ENCODE peak calls at places on chromosomes 5 and 9, in five cellular contexts. One of them, this sample, is unnamed.

GRCh38 chr5:36128795-36129194 is 22.9 kb downstream of the LMBRD2 start:
- DNase-seq in RPMI8226: no peak
- DNase-seq in activated CD4-positive, alpha-beta T cell treated with anti-CD3 and anti-CD28 coated beads, Interleukin-2, amount 50 U/mL, for 48 hours: no peak
- DNase-seq in hepatocyte: no peak
- DNase-seq in thyroid gland: no peak
- DNase-seq in this sample: no peak

GRCh38 chr9:77981332-77981731 is 50.3 kb downstream of the GNAQ start:
- DNase-seq in thyroid gland: peak
- DNase-seq in activated CD4-positive, alpha-beta T cell treated with anti-CD3 and anti-CD28 coated beads, Interleukin-2, amount 50 U/mL, for 48 hours: peak
- DNase-seq in RPMI8226: no peak
- DNase-seq in hepatocyte: peak
- DNase-seq in this sample: peak

GRCh38 chr5:102959055-102959454 is 160.9 kb downstream of the GIN1 start:
- DNase-seq in thyroid gland: no peak
- DNase-seq in RPMI8226: no peak
- DNase-seq in hepatocyte: peak
- DNase-seq in activated CD4-positive, alpha-beta T cell treated with anti-CD3 and anti-CD28 coated beads, Interleukin-2, amount 50 U/mL, for 48 hours: no peak
- DNase-seq in this sample: no peak

GRCh38 chr9:6620353-6620752 is 25.2 kb downstream of the GLDC start:
- DNase-seq in thyroid gland: no peak
- DNase-seq in hepatocyte: no peak
- DNase-seq in activated CD4-positive, alpha-beta T cell treated with anti-CD3 and anti-CD28 coated beads, Interleukin-2, amount 50 U/mL, for 48 hours: no peak
- DNase-seq in RPMI8226: no peak
- DNase-seq in this sample: no peak

GRCh38 chr5:131475416-131476045 is 159.5 kb downstream of the RAPGEF6 start:
- DNase-seq in thyroid gland: no peak
- DNase-seq in activated CD4-positive, alpha-beta T cell treated with anti-CD3 and anti-CD28 coated beads, Interleukin-2, amount 50 U/mL, for 48 hours: no peak
- DNase-seq in RPMI8226: no peak
- DNase-seq in hepatocyte: no peak
- DNase-seq in this sample: no peak

GRCh38 chr5:71455427-71456361 is at the start of gene BDP1:
- DNase-seq in hepatocyte: peak
- DNase-seq in activated CD4-positive, alpha-beta T cell treated with anti-CD3 and anti-CD28 coated beads, Interleukin-2, amount 50 U/mL, for 48 hours: peak
- DNase-seq in RPMI8226: peak
- DNase-seq in thyroid gland: peak
- DNase-seq in this sample: peak

GRCh38 chr5:107680799-107681198 is 10.1 kb upstream of the EFNA5 start:
- DNase-seq in RPMI8226: no peak
- DNase-seq in hepatocyte: no peak
- DNase-seq in thyroid gland: no peak
- DNase-seq in activated CD4-positive, alpha-beta T cell treated with anti-CD3 and anti-CD28 coated beads, Interleukin-2, amount 50 U/mL, for 48 hours: no peak
- DNase-seq in this sample: no peak

GRCh38 chr5:80559244-80559643 is 10.8 kb downstream of the ANKRD34B start:
- DNase-seq in thyroid gland: no peak
- DNase-seq in activated CD4-positive, alpha-beta T cell treated with anti-CD3 and anti-CD28 coated beads, Interleukin-2, amount 50 U/mL, for 48 hours: no peak
- DNase-seq in hepatocyte: no peak
- DNase-seq in RPMI8226: peak
- DNase-seq in this sample: no peak

GRCh38 chr9:84322830-84323229 is 17.7 kb downstream of the SLC28A3 start:
- DNase-seq in activated CD4-positive, alpha-beta T cell treated with anti-CD3 and anti-CD28 coated beads, Interleukin-2, amount 50 U/mL, for 48 hours: no peak
- DNase-seq in thyroid gland: no peak
- DNase-seq in RPMI8226: no peak
- DNase-seq in hepatocyte: no peak
- DNase-seq in this sample: no peak

GRCh38 chr9:105173306-105173705 is 71.1 kb upstream of the SLC44A1 start:
- DNase-seq in activated CD4-positive, alpha-beta T cell treated with anti-CD3 and anti-CD28 coated beads, Interleukin-2, amount 50 U/mL, for 48 hours: no peak
- DNase-seq in RPMI8226: no peak
- DNase-seq in thyroid gland: no peak
- DNase-seq in hepatocyte: no peak
- DNase-seq in this sample: no peak

GRCh38 chr9:126885089-126885753 is 24.8 kb downstream of the ZBTB34 start:
- DNase-seq in hepatocyte: peak
- DNase-seq in RPMI8226: no peak
- DNase-seq in thyroid gland: peak
- DNase-seq in activated CD4-positive, alpha-beta T cell treated with anti-CD3 and anti-CD28 coated beads, Interleukin-2, amount 50 U/mL, for 48 hours: no peak
- DNase-seq in this sample: no peak

GRCh38 chr9:78828521-78828920 is 531.6 kb downstream of the PSAT1 start:
- DNase-seq in activated CD4-positive, alpha-beta T cell treated with anti-CD3 and anti-CD28 coated beads, Interleukin-2, amount 50 U/mL, for 48 hours: no peak
- DNase-seq in RPMI8226: no peak
- DNase-seq in thyroid gland: no peak
- DNase-seq in hepatocyte: no peak
- DNase-seq in this sample: no peak

GRCh38 chr9:135517407-135517822 is 3.8 kb upstream of the LCN1 start:
- DNase-seq in hepatocyte: no peak
- DNase-seq in activated CD4-positive, alpha-beta T cell treated with anti-CD3 and anti-CD28 coated beads, Interleukin-2, amount 50 U/mL, for 48 hours: no peak
- DNase-seq in RPMI8226: no peak
- DNase-seq in thyroid gland: no peak
- DNase-seq in this sample: no peak

GRCh38 chr5:62461561-62461960 is 49.0 kb downstream of the IPO11 start:
- DNase-seq in activated CD4-positive, alpha-beta T cell treated with anti-CD3 and anti-CD28 coated beads, Interleukin-2, amount 50 U/mL, for 48 hours: no peak
- DNase-seq in thyroid gland: no peak
- DNase-seq in RPMI8226: no peak
- DNase-seq in hepatocyte: no peak
- DNase-seq in this sample: no peak

GRCh38 chr5:6701500-6701899 is 11.7 kb upstream of the TENT4A start:
- DNase-seq in activated CD4-positive, alpha-beta T cell treated with anti-CD3 and anti-CD28 coated beads, Interleukin-2, amount 50 U/mL, for 48 hours: no peak
- DNase-seq in RPMI8226: no peak
- DNase-seq in hepatocyte: no peak
- DNase-seq in thyroid gland: no peak
- DNase-seq in this sample: peak

GRCh38 chr9:88005146-88005750 is 30.9 kb upstream of the CDK20 start:
- DNase-seq in RPMI8226: no peak
- DNase-seq in activated CD4-positive, alpha-beta T cell treated with anti-CD3 and anti-CD28 coated beads, Interleukin-2, amount 50 U/mL, for 48 hours: no peak
- DNase-seq in hepatocyte: peak
- DNase-seq in thyroid gland: no peak
- DNase-seq in this sample: no peak

GRCh38 chr5:148268556-148268955 is at the start of gene SPINK13:
- DNase-seq in RPMI8226: no peak
- DNase-seq in activated CD4-positive, alpha-beta T cell treated with anti-CD3 and anti-CD28 coated beads, Interleukin-2, amount 50 U/mL, for 48 hours: no peak
- DNase-seq in thyroid gland: peak
- DNase-seq in hepatocyte: peak
- DNase-seq in this sample: no peak

This sample was measured in colonic mucosa.